ENCODE peak calls at places on chromosome 13, in nine cellular contexts. One of them, this sample, is unnamed.

GRCh38 chr13:30355405-30355741 is 48.0 kb upstream of the KATNAL1 start:
- DNase-seq in AG04450: no peak
- DNase-seq in ascending aorta: no peak
- DNase-seq in body of pancreas: peak; percentile 33
- DNase-seq in cardiac muscle cell: peak; percentile 51
- DNase-seq in tibial artery: no peak
- DNase-seq in HCT116: no peak
- DNase-seq in coronary artery: no peak
- DNase-seq in left ventricle myocardium inferior: no peak
- DNase-seq in this sample: no peak

GRCh38 chr13:74040200-74040599 is 94.0 kb downstream of the KLF12 start:
- DNase-seq in cardiac muscle cell: peak; percentile 76
- DNase-seq in body of pancreas: peak; percentile 27
- DNase-seq in HCT116: peak; percentile 49
- DNase-seq in left ventricle myocardium inferior: peak; percentile 46
- DNase-seq in tibial artery: peak; percentile 31
- DNase-seq in ascending aorta: no peak
- DNase-seq in AG04450: no peak
- DNase-seq in coronary artery: no peak
- DNase-seq in this sample: no peak

GRCh38 chr13:88802886-88803285 is 1131.7 kb downstream of the SLITRK5 start:
- DNase-seq in tibial artery: no peak
- DNase-seq in ascending aorta: no peak
- DNase-seq in coronary artery: no peak
- DNase-seq in HCT116: no peak
- DNase-seq in cardiac muscle cell: no peak
- DNase-seq in left ventricle myocardium inferior: no peak
- DNase-seq in body of pancreas: no peak
- DNase-seq in AG04450: no peak
- DNase-seq in this sample: no peak

GRCh38 chr13:100954430-100955361 is 280.1 kb upstream of the TMTC4 start:
- DNase-seq in tibial artery: no peak
- DNase-seq in ascending aorta: no peak
- DNase-seq in left ventricle myocardium inferior: no peak
- DNase-seq in AG04450: no peak
- DNase-seq in cardiac muscle cell: peak; percentile 61
- DNase-seq in HCT116: no peak
- DNase-seq in body of pancreas: no peak
- DNase-seq in coronary artery: no peak
- DNase-seq in this sample: no peak

GRCh38 chr13:41568143-41568989 is 111.0 kb downstream of the RGCC start:
- DNase-seq in tibial artery: no peak
- DNase-seq in body of pancreas: no peak
- DNase-seq in left ventricle myocardium inferior: no peak
- DNase-seq in cardiac muscle cell: no peak
- DNase-seq in ascending aorta: no peak
- DNase-seq in coronary artery: no peak
- DNase-seq in AG04450: no peak
- DNase-seq in HCT116: no peak
- DNase-seq in this sample: no peak

GRCh38 chr13:44263920-44264610 is 109.6 kb upstream of the SERP2 start:
- DNase-seq in cardiac muscle cell: no peak
- DNase-seq in HCT116: no peak
- DNase-seq in tibial artery: peak; percentile 45
- DNase-seq in AG04450: no peak
- DNase-seq in ascending aorta: no peak
- DNase-seq in left ventricle myocardium inferior: no peak
- DNase-seq in body of pancreas: no peak
- DNase-seq in coronary artery: no peak
- DNase-seq in this sample: no peak

GRCh38 chr13:103758222-103758621 is 692.0 kb upstream of the SLC10A2 start:
- DNase-seq in tibial artery: no peak
- DNase-seq in left ventricle myocardium inferior: no peak
- DNase-seq in cardiac muscle cell: no peak
- DNase-seq in HCT116: no peak
- DNase-seq in ascending aorta: no peak
- DNase-seq in coronary artery: no peak
- DNase-seq in AG04450: no peak
- DNase-seq in body of pancreas: no peak
- DNase-seq in this sample: no peak

GRCh38 chr13:110723598-110723997 is 10.1 kb downstream of the ING1 start:
- DNase-seq in HCT116: no peak
- DNase-seq in cardiac muscle cell: no peak
- DNase-seq in coronary artery: no peak
- DNase-seq in body of pancreas: no peak
- DNase-seq in ascending aorta: no peak
- DNase-seq in left ventricle myocardium inferior: no peak
- DNase-seq in AG04450: no peak
- DNase-seq in tibial artery: no peak
- DNase-seq in this sample: no peak

GRCh38 chr13:80262051-80262695 is 78.8 kb downstream of the SPRY2 start:
- DNase-seq in HCT116: no peak
- DNase-seq in AG04450: no peak
- DNase-seq in body of pancreas: no peak
- DNase-seq in cardiac muscle cell: no peak
- DNase-seq in coronary artery: no peak
- DNase-seq in ascending aorta: no peak
- DNase-seq in left ventricle myocardium inferior: no peak
- DNase-seq in tibial artery: no peak
- DNase-seq in this sample: no peak

GRCh38 chr13:40317980-40318327 is 348.5 kb downstream of the FOXO1 start:
- DNase-seq in coronary artery: no peak
- DNase-seq in tibial artery: no peak
- DNase-seq in body of pancreas: no peak
- DNase-seq in cardiac muscle cell: no peak
- DNase-seq in HCT116: no peak
- DNase-seq in ascending aorta: no peak
- DNase-seq in AG04450: no peak
- DNase-seq in left ventricle myocardium inferior: no peak
- DNase-seq in this sample: no peak

GRCh38 chr13:99062593-99062992 is 84.7 kb upstream of the DOCK9 start:
- DNase-seq in body of pancreas: no peak
- DNase-seq in coronary artery: no peak
- DNase-seq in cardiac muscle cell: no peak
- DNase-seq in AG04450: no peak
- DNase-seq in HCT116: no peak
- DNase-seq in left ventricle myocardium inferior: peak; percentile 30
- DNase-seq in tibial artery: peak; percentile 27
- DNase-seq in ascending aorta: no peak
- DNase-seq in this sample: no peak

GRCh38 chr13:104024416-104025170 is 958.4 kb upstream of the SLC10A2 start:
- DNase-seq in cardiac muscle cell: no peak
- DNase-seq in left ventricle myocardium inferior: no peak
- DNase-seq in AG04450: no peak
- DNase-seq in coronary artery: no peak
- DNase-seq in ascending aorta: no peak
- DNase-seq in HCT116: no peak
- DNase-seq in tibial artery: no peak
- DNase-seq in body of pancreas: no peak
- DNase-seq in this sample: no peak

GRCh38 chr13:31282741-31283455 is 83.1 kb downstream of the B3GLCT start:
- DNase-seq in coronary artery: no peak
- DNase-seq in cardiac muscle cell: no peak
- DNase-seq in left ventricle myocardium inferior: no peak
- DNase-seq in ascending aorta: no peak
- DNase-seq in HCT116: no peak
- DNase-seq in AG04450: no peak
- DNase-seq in tibial artery: no peak
- DNase-seq in body of pancreas: no peak
- DNase-seq in this sample: no peak

GRCh38 chr13:64912141-64912540 is 2318.0 kb downstream of the PCDH9 start:
- DNase-seq in tibial artery: no peak
- DNase-seq in body of pancreas: no peak
- DNase-seq in HCT116: no peak
- DNase-seq in cardiac muscle cell: no peak
- DNase-seq in ascending aorta: no peak
- DNase-seq in AG04450: peak; percentile 23
- DNase-seq in left ventricle myocardium inferior: no peak
- DNase-seq in coronary artery: no peak
- DNase-seq in this sample: no peak

GRCh38 chr13:64917566-64917965 is 2312.6 kb downstream of the PCDH9 start:
- DNase-seq in body of pancreas: no peak
- DNase-seq in HCT116: no peak
- DNase-seq in tibial artery: no peak
- DNase-seq in coronary artery: no peak
- DNase-seq in cardiac muscle cell: no peak
- DNase-seq in AG04450: no peak
- DNase-seq in left ventricle myocardium inferior: no peak
- DNase-seq in ascending aorta: no peak
- DNase-seq in this sample: no peak
- H3K27ac ChIP-seq in body of pancreas: no peak overlapping the region
- H3K27ac ChIP-seq in HCT116: no peak overlapping the region
- H3K27ac ChIP-seq in tibial artery: no peak overlapping the region
- H3K27ac ChIP-seq in coronary artery: no peak overlapping the region
- H3K27ac ChIP-seq in cardiac muscle cell: no peak overlapping the region
- H3K27ac ChIP-seq in AG04450: no peak overlapping the region
- H3K27ac ChIP-seq in left ventricle myocardium inferior: no peak overlapping the region
- H3K27ac ChIP-seq in ascending aorta: no peak overlapping the region
- H3K27ac ChIP-seq in this sample: no peak overlapping the region

GRCh38 chr13:97340399-97340798 is 93.6 kb upstream of the RAP2A start:
- DNase-seq in AG04450: no peak
- DNase-seq in tibial artery: no peak
- DNase-seq in HCT116: no peak
- DNase-seq in body of pancreas: no peak
- DNase-seq in ascending aorta: no peak
- DNase-seq in left ventricle myocardium inferior: no peak
- DNase-seq in coronary artery: no peak
- DNase-seq in cardiac muscle cell: no peak
- DNase-seq in this sample: no peak

GRCh38 chr13:97338571-97338970 is 95.4 kb upstream of the RAP2A start:
- DNase-seq in cardiac muscle cell: no peak
- DNase-seq in left ventricle myocardium inferior: no peak
- DNase-seq in tibial artery: no peak
- DNase-seq in HCT116: no peak
- DNase-seq in body of pancreas: no peak
- DNase-seq in coronary artery: no peak
- DNase-seq in AG04450: no peak
- DNase-seq in ascending aorta: no peak
- DNase-seq in this sample: no peak

GRCh38 chr13:97339989-97340361 is 94.0 kb upstream of the RAP2A start:
- DNase-seq in cardiac muscle cell: peak; percentile 12
- DNase-seq in HCT116: no peak
- DNase-seq in body of pancreas: no peak
- DNase-seq in tibial artery: no peak
- DNase-seq in AG04450: no peak
- DNase-seq in left ventricle myocardium inferior: no peak
- DNase-seq in coronary artery: no peak
- DNase-seq in ascending aorta: no peak
- DNase-seq in this sample: no peak

GRCh38 chr13:97337985-97338384 is 96.0 kb upstream of the RAP2A start:
- DNase-seq in ascending aorta: no peak
- DNase-seq in coronary artery: no peak
- DNase-seq in AG04450: no peak
- DNase-seq in body of pancreas: no peak
- DNase-seq in cardiac muscle cell: no peak
- DNase-seq in HCT116: no peak
- DNase-seq in left ventricle myocardium inferior: no peak
- DNase-seq in tibial artery: no peak
- DNase-seq in this sample: no peak

DNA sequence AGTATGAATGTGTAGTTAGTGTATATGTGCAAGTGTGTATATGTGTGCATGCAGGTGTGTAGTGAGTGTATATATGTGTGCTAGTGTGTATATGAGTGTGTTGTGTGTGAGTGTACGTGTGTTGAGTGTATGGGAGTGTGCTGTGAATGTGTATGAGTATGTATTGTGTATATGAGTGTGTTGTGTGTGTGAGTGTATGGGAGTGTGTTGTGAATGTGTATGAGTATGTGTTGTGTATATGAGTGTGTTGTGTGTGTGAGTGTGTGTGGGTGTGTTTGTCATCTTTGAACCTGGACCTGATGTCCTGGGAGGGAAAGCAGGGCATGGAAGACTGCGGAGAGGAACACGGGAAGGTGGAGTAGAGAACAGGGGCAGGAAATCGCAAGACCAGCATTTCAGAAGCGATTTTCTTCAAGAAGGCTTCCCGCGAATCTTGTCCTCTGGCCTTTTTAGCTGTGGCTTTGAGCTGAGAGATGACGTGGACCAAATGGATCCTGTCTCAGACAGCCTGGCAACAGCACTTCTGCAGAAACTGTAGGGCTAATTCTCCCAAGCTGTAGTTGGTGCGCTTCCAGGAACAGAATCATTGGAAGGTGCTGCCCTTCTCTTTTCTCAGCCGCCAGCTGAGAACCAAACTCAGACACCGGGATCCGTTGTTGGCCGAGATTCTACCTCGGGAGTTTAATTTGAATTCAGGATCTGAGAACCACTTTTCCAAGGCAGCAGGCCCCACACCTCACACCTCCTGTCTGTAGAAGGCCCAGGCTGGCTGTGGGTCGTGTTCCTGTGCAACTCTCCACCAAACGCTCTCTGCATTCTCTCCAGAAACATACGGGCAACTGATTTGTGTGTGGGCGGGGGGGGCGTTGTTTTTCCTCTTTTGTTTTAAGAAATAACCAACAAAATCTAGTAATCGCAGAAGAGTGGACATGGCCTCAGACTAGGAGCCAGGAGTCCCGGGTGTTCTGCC is 94.7 kb upstream of the RAP2A start:
- DNase-seq in coronary artery: peak; percentile 83
- DNase-seq in cardiac muscle cell: peak; percentile 11
- DNase-seq in HCT116: no peak
- DNase-seq in body of pancreas: peak; percentile 61
- DNase-seq in left ventricle myocardium inferior: peak; percentile 54
- DNase-seq in AG04450: peak; percentile 95
- DNase-seq in ascending aorta: no peak
- DNase-seq in tibial artery: peak; percentile 44
- DNase-seq in this sample: no peak
- H3K27ac ChIP-seq in coronary artery: peak overlapping the region; percentile 31
- H3K27ac ChIP-seq in cardiac muscle cell: peak overlapping the region; percentile 47
- H3K27ac ChIP-seq in HCT116: peak overlapping the region; percentile 27
- H3K27ac ChIP-seq in body of pancreas: peak overlapping the region; percentile 60
- H3K27ac ChIP-seq in left ventricle myocardium inferior: peak overlapping the region; percentile 77
- H3K27ac ChIP-seq in AG04450: peak overlapping the region; percentile 71
- H3K27ac ChIP-seq in ascending aorta: peak overlapping the region; percentile 83
- H3K27ac ChIP-seq in tibial artery: peak overlapping the region; percentile 72
- H3K27ac ChIP-seq in this sample: peak overlapping the region; percentile 76

DNA sequence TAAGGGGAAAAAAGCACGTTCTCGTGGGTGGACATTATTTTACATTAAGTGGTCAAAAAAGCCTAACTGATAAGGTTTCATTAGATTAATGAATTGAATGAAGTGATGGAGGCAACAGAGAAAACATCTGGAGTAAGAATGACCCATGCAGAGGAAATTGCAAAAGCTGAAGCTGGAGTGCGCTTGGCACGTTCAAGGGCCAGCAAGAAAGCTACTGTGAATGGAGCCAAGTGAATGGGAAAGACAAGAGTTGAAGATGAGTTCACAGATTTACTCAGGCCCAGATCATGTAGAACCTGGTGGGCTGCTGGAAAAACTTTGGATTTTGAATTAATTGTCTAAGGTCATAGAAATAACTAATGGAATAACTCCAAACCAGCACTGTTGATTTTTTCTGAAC is 777.9 kb downstream of the DACH1 start:
- DNase-seq in ascending aorta: no peak
- DNase-seq in body of pancreas: no peak
- DNase-seq in cardiac muscle cell: no peak
- DNase-seq in HCT116: no peak
- DNase-seq in coronary artery: no peak
- DNase-seq in left ventricle myocardium inferior: no peak
- DNase-seq in tibial artery: no peak
- DNase-seq in AG04450: no peak
- DNase-seq in this sample: no peak
- H3K27ac ChIP-seq in ascending aorta: no peak overlapping the region
- H3K27ac ChIP-seq in body of pancreas: no peak overlapping the region
- H3K27ac ChIP-seq in cardiac muscle cell: no peak overlapping the region
- H3K27ac ChIP-seq in HCT116: no peak overlapping the region
- H3K27ac ChIP-seq in coronary artery: no peak overlapping the region
- H3K27ac ChIP-seq in left ventricle myocardium inferior: no peak overlapping the region
- H3K27ac ChIP-seq in tibial artery: no peak overlapping the region
- H3K27ac ChIP-seq in AG04450: no peak overlapping the region
- H3K27ac ChIP-seq in this sample: no peak overlapping the region

GRCh38 chr13:35765387-35765786 is 288.9 kb upstream of the MAB21L1 start:
- DNase-seq in cardiac muscle cell: no peak
- DNase-seq in left ventricle myocardium inferior: no peak
- DNase-seq in body of pancreas: no peak
- DNase-seq in AG04450: no peak
- DNase-seq in tibial artery: no peak
- DNase-seq in ascending aorta: no peak
- DNase-seq in coronary artery: no peak
- DNase-seq in HCT116: no peak
- DNase-seq in this sample: no peak
- H3K27ac ChIP-seq in cardiac muscle cell: no peak overlapping the region
- H3K27ac ChIP-seq in left ventricle myocardium inferior: no peak overlapping the region
- H3K27ac ChIP-seq in body of pancreas: no peak overlapping the region
- H3K27ac ChIP-seq in AG04450: no peak overlapping the region
- H3K27ac ChIP-seq in tibial artery: no peak overlapping the region
- H3K27ac ChIP-seq in ascending aorta: no peak overlapping the region
- H3K27ac ChIP-seq in coronary artery: no peak overlapping the region
- H3K27ac ChIP-seq in HCT116: no peak overlapping the region
- H3K27ac ChIP-seq in this sample: no peak overlapping the region

This sample was measured in substantia nigra.